ENCODE peak calls at places on chromosomes 5 and 9, in five cellular contexts. One of them, this sample, is unnamed.

GRCh38 chr9:109270971-109271900 is 49.6 kb downstream of the EPB41L4B start:
- DNase-seq in heart left ventricle: no peak
- DNase-seq in astrocyte of the spinal cord: no peak
- DNase-seq in brain microvascular endothelial cell: no peak
- DNase-seq in stomach: no peak
- DNase-seq in this sample: no peak

GRCh38 chr5:40676643-40677333 is 2.9 kb upstream of the PTGER4 start:
- DNase-seq in heart left ventricle: peak; percentile 61
- DNase-seq in astrocyte of the spinal cord: peak; percentile 88
- DNase-seq in brain microvascular endothelial cell: peak; percentile 82
- DNase-seq in stomach: no peak
- DNase-seq in this sample: no peak

GRCh38 chr5:123819818-123820217 is 307.8 kb downstream of the CSNK1G3 start:
- DNase-seq in heart left ventricle: no peak
- DNase-seq in astrocyte of the spinal cord: peak; percentile 91
- DNase-seq in brain microvascular endothelial cell: peak; percentile 99
- DNase-seq in stomach: no peak
- DNase-seq in this sample: no peak

GRCh38 chr5:89308606-89309040 is 425.6 kb upstream of the MEF2C start:
- DNase-seq in heart left ventricle: no peak
- DNase-seq in astrocyte of the spinal cord: no peak
- DNase-seq in brain microvascular endothelial cell: no peak
- DNase-seq in stomach: no peak
- DNase-seq in this sample: no peak

GRCh38 chr9:108687360-108687981 is 168.3 kb downstream of the ACTL7B start:
- DNase-seq in heart left ventricle: no peak
- DNase-seq in astrocyte of the spinal cord: peak; percentile 29
- DNase-seq in brain microvascular endothelial cell: peak; percentile 38
- DNase-seq in stomach: no peak
- DNase-seq in this sample: no peak

GRCh38 chr9:121277518-121278275 is 9.7 kb downstream of the GSN start:
- DNase-seq in heart left ventricle: no peak
- DNase-seq in astrocyte of the spinal cord: peak; percentile 61
- DNase-seq in brain microvascular endothelial cell: peak; percentile 46
- DNase-seq in stomach: no peak
- DNase-seq in this sample: no peak

GRCh38 chr5:132358760-132359159 is 10.8 kb upstream of the SLC22A5 start:
- DNase-seq in heart left ventricle: no peak
- DNase-seq in astrocyte of the spinal cord: no peak
- DNase-seq in brain microvascular endothelial cell: no peak
- DNase-seq in stomach: no peak
- DNase-seq in this sample: no peak

GRCh38 chr5:64160196-64160595 is 5.4 kb upstream of the RNF180 start:
- DNase-seq in heart left ventricle: no peak
- DNase-seq in astrocyte of the spinal cord: no peak
- DNase-seq in brain microvascular endothelial cell: no peak
- DNase-seq in stomach: no peak
- DNase-seq in this sample: no peak

GRCh38 chr5:114361724-114362196 is at the start of gene KCNN2:
- DNase-seq in heart left ventricle: peak; percentile 91
- DNase-seq in astrocyte of the spinal cord: peak; percentile 58
- DNase-seq in brain microvascular endothelial cell: peak; percentile 12
- DNase-seq in stomach: peak; percentile 74
- DNase-seq in this sample: peak; percentile 79

GRCh38 chr5:149730620-149731331 is 666 bp downstream of the PPARGC1B start:
- DNase-seq in heart left ventricle: peak; percentile 75
- DNase-seq in astrocyte of the spinal cord: peak; percentile 22
- DNase-seq in brain microvascular endothelial cell: peak; percentile 13
- DNase-seq in stomach: peak; percentile 55
- DNase-seq in this sample: no peak

GRCh38 chr5:120096413-120096812 is 367.7 kb upstream of the PRR16 start:
- DNase-seq in heart left ventricle: no peak
- DNase-seq in astrocyte of the spinal cord: peak; percentile 33
- DNase-seq in brain microvascular endothelial cell: peak; percentile 13
- DNase-seq in stomach: no peak
- DNase-seq in this sample: no peak

GRCh38 chr9:113963017-113963620 is 87.0 kb downstream of the ZNF618 start:
- DNase-seq in heart left ventricle: no peak
- DNase-seq in astrocyte of the spinal cord: peak; percentile 46
- DNase-seq in brain microvascular endothelial cell: peak; percentile 52
- DNase-seq in stomach: peak; percentile 60
- DNase-seq in this sample: peak; percentile 37

GRCh38 chr5:82211855-82212572 is 66.1 kb downstream of the RPS23 start:
- DNase-seq in heart left ventricle: no peak
- DNase-seq in astrocyte of the spinal cord: no peak
- DNase-seq in brain microvascular endothelial cell: no peak
- DNase-seq in stomach: no peak
- DNase-seq in this sample: no peak

GRCh38 chr5:118762291-118762690 is 226.1 kb downstream of the DTWD2 start:
- DNase-seq in heart left ventricle: no peak
- DNase-seq in astrocyte of the spinal cord: no peak
- DNase-seq in brain microvascular endothelial cell: no peak
- DNase-seq in stomach: no peak
- DNase-seq in this sample: no peak

GRCh38 chr9:69579749-69580581 is 92.2 kb downstream of the APBA1 start:
- DNase-seq in heart left ventricle: no peak
- DNase-seq in astrocyte of the spinal cord: no peak
- DNase-seq in brain microvascular endothelial cell: no peak
- DNase-seq in stomach: no peak
- DNase-seq in this sample: no peak
- H3K4me3 ChIP-seq in heart left ventricle: no peak overlapping the region
- H3K4me3 ChIP-seq in astrocyte of the spinal cord: no peak overlapping the region
- H3K4me3 ChIP-seq in brain microvascular endothelial cell: no peak overlapping the region
- H3K4me3 ChIP-seq in stomach: no peak overlapping the region
- H3K4me3 ChIP-seq in this sample: no peak overlapping the region

DNA sequence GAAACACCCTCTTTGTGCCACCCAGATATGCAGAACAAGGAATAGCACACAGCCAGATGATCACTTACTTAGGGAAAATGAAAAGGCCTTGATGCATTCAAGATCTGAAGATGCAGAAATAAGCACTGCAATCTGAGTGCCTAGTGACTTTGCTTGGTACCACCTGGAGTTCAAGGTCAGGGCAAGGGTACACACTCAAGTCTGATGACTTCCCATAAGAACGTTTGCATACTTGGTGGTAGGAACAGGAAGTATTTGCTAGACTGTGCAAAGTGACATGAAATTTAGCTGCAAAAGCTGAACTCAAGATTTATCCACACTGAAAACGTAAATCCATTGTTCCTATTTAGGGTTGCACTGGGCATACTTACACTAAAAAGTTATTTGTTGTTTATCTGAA is 177.1 kb downstream of the PIK3R1 start:
- DNase-seq in heart left ventricle: no peak
- DNase-seq in astrocyte of the spinal cord: no peak
- DNase-seq in brain microvascular endothelial cell: no peak
- DNase-seq in stomach: no peak
- DNase-seq in this sample: no peak
- TF ChIP-seq CTCF in heart left ventricle: no peak
- TF ChIP-seq CTCF in astrocyte of the spinal cord: no peak
- TF ChIP-seq CTCF in brain microvascular endothelial cell: no peak
- TF ChIP-seq CTCF in stomach: no peak
- TF ChIP-seq CTCF in this sample: no peak

GRCh38 chr9:10052916-10053315 is 559.9 kb downstream of the PTPRD start:
- DNase-seq in heart left ventricle: no peak
- DNase-seq in astrocyte of the spinal cord: no peak
- DNase-seq in brain microvascular endothelial cell: no peak
- DNase-seq in stomach: no peak
- DNase-seq in this sample: no peak
- H3K4me3 ChIP-seq in heart left ventricle: no peak overlapping the region
- H3K4me3 ChIP-seq in astrocyte of the spinal cord: no peak overlapping the region
- H3K4me3 ChIP-seq in brain microvascular endothelial cell: no peak overlapping the region
- H3K4me3 ChIP-seq in stomach: no peak overlapping the region
- H3K4me3 ChIP-seq in this sample: no peak overlapping the region

DNA sequence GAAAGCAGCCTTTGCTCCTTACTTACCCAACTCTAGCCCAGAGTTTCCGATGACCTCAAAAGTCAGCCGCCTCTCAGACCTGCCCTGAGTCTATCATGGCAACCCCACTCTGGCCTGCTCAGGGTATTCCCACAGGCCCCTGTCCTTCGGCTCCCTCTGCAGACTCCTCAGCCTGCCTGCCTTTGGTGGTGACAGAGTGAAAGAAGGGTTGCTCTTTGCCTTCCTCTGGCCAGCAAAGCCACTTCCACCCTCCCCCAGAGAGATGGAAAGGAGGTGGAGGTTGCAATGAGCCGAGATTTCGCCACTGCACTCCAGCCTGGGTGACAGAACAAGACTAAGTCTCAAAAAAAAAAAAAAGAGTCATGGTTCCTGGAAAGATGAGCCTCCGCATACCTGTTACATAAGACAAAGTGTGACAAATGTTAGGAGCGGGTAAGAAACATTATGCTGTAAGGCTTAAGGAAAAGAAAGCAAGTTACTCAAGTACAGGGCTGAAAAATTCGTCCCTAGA is 2.3 kb upstream of the SMIM33 start:
- DNase-seq in heart left ventricle: no peak
- DNase-seq in astrocyte of the spinal cord: no peak
- DNase-seq in brain microvascular endothelial cell: no peak
- DNase-seq in stomach: no peak
- DNase-seq in this sample: no peak
- TF ChIP-seq CTCF in heart left ventricle: no peak
- TF ChIP-seq CTCF in astrocyte of the spinal cord: no peak
- TF ChIP-seq CTCF in brain microvascular endothelial cell: peak; percentile 37
- TF ChIP-seq CTCF in stomach: no peak
- TF ChIP-seq CTCF in this sample: no peak

DNA sequence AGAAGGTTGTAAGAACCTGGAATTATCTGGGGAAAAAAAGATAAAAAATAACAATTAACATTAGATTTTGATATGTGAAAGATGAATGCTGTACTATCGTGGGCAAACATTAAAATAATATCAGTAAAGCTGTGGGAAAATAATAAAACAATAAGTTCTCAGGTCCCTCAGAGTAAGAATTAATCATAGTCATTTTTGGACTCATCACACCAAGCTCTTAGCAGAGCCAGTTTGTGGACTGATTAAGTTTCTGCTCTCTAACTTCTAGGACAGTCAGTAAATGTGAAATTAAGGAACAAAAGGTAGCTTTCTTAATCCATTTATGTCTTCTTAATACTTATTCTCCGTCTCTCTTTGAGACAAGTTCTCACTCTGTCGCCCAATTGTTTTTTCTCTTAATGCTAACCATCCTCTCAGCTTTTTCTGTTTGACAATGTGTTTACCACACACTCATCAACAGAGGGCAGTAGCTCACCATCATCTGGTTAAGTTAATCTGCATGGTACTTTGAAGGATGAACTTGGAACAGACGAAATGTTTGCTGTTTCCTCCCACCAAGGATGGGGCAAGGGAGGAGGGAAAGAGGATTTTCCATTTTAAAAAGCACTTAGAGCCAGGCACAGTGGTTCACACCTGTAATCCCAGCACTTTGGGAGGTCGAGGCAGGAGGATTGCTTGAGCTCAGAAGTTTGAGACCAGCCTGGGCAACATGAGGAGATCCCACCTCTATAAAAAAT is 5.3 kb upstream of the ACO1 start:
- DNase-seq in heart left ventricle: no peak
- DNase-seq in astrocyte of the spinal cord: peak; percentile 81
- DNase-seq in brain microvascular endothelial cell: peak; percentile 66
- DNase-seq in stomach: no peak
- DNase-seq in this sample: peak; percentile 51
- H3K4me3 ChIP-seq in heart left ventricle: no peak overlapping the region
- H3K4me3 ChIP-seq in astrocyte of the spinal cord: no peak overlapping the region
- H3K4me3 ChIP-seq in brain microvascular endothelial cell: no peak overlapping the region
- H3K4me3 ChIP-seq in stomach: no peak overlapping the region
- H3K4me3 ChIP-seq in this sample: no peak overlapping the region